ENCODE peak calls at places on chromosomes 16 and 17, in five cellular contexts. W is HCT116, G is HepG2, A is GM12878, F is H1. T is an unnamed sample.

GRCh38 chr16:85003076-85003475 is 8.3 kb downstream of the ZDHHC7 start:
- DNase-seq in W (no peak), G (no peak), A (no peak), F (no peak), T (no peak)

GRCh38 chr16:55663225-55663624 is 7.4 kb downstream of the SLC6A2 start:
- DNase-seq in W (no peak), G (no peak), A (no peak), F (no peak), T (no peak)

GRCh38 chr16:81521141-81521626 is 76.6 kb downstream of the CMIP start:
- DNase-seq in W (no peak), G (no peak), A (no peak), F (no peak), T (peak; percentile 41)

GRCh38 chr16:16007743-16008111 is 58.3 kb downstream of the ABCC1 start:
- DNase-seq in W (no peak), G (no peak), A (peak; percentile 85), F (no peak), T (no peak)

GRCh38 chr16:10600792-10601443 is 20.5 kb upstream of the EMP2 start:
- DNase-seq in W (no peak), G (no peak), A (no peak), F (no peak), T (no peak)

GRCh38 chr17:41131979-41132378 is 8.0 kb upstream of the KRTAP4-12 start:
- DNase-seq in W (peak; percentile 77), G (peak; percentile 23), A (no peak), F (no peak), T (no peak)

GRCh38 chr16:22086440-22086839 is 5.9 kb upstream of the VWA3A start:
- DNase-seq in W (no peak), G (no peak), A (no peak), F (no peak), T (no peak)

GRCh38 chr17:64448665-64449512 is at the start of gene MILR1:
- DNase-seq in W (peak; percentile 65), G (no peak), A (peak; percentile 77), F (no peak), T (peak; percentile 74)

DNA sequence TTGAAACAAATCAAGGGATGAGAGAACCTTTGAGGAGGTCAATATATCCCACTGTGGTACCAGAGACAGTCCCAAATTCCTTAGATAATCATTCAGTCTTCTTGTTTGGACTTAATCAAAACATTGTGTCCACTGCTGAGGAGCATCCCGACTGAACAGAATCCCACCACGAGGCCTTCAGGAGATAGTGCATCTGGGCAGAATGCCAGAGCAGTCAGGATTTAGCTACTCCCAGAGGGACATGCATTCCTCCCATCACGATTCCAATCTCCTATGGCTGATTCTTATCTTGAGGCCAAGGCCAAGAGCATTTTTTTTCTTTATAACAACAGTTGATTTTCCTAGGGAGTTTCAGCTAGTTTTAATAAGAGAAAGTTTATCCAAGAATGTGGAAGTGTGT is 87.4 kb upstream of the COX10 start:
- DNase-seq in W (no peak), G (no peak), A (no peak), F (no peak), T (no peak)
- TF ChIP-seq SRF in W (no peak), G (no peak), A (no peak), F (no peak), T (no peak)

GRCh38 chr17:45227101-45227591 is 5.5 kb downstream of the FMNL1 start:
- DNase-seq in W (no peak), G (no peak), A (peak; percentile 54), F (no peak), T (peak; percentile 74)
- TF ChIP-seq SRF in W (no peak), G (no peak), A (no peak), F (no peak), T (no peak)

GRCh38 chr16:68395167-68395786 is 53.0 kb downstream of the SMPD3 start:
- DNase-seq in W (no peak), G (no peak), A (no peak), F (no peak), T (no peak)

GRCh38 chr16:68399456-68399855 is 48.9 kb downstream of the SMPD3 start:
- DNase-seq in W (no peak), G (no peak), A (no peak), F (no peak), T (no peak)

GRCh38 chr16:68396481-68396880 is 51.8 kb downstream of the SMPD3 start:
- DNase-seq in W (peak; percentile 44), G (peak; percentile 54), A (no peak), F (no peak), T (no peak)

GRCh38 chr16:68395806-68396205 is 52.5 kb downstream of the SMPD3 start:
- DNase-seq in W (no peak), G (no peak), A (no peak), F (no peak), T (no peak)

DNA sequence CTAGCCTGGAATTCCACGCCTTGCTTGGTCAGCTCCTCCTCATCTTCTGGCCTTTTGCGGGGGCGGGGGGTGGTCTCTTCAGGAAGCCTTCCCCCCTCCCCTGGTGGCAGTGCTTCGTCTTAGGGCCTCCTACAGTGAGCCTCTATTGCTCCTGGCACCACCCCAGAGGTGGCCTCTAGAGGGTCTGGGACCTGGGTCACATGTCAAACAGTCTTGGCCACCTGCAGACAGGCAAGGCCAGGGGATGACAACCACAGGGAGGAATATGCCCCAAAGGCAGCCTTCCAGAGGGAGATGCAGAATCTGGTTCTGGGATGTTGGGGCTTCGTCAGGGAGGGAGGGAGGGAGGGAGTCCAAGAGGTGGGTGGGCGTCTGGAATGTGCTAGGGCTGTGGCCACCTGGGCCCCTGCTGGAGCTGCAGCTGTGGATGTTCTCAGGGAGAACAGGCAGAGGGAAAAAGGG is 50.6 kb downstream of the SMPD3 start:
- DNase-seq in W (no peak), G (no peak), A (no peak), F (no peak), T (no peak)
- TF ChIP-seq SRF in W (no peak), G (no peak), A (no peak), F (no peak), T (no peak)

DNA sequence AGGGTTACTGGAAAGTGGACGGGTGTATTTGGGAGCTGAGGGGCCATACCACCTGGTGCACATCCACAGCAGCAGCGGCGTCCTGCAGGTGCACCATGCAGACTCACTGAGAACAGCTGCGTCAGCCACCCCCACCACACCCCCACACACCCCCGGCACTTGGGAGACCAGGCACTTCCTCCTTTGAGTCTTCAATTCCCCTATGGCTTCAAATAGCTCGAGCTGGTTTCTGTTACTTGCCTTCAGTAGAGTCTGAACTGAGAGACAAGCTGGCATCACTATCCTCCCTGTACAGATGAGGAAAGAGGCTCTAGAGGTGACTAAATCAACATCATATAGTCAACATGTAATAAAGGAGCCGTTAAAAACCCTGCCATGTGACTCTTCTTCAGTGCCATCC is 15.4 kb downstream of the CUEDC1 start:
- DNase-seq in W (no peak), G (no peak), A (peak; percentile 75), F (no peak), T (peak; percentile 40)
- TF ChIP-seq SRF in W (no peak), G (no peak), A (no peak), F (no peak), T (no peak)